ENCODE peak calls at places on chromosomes 6 and 20, in eight cellular contexts. One of them, this sample, is unnamed.

GRCh38 chr6:44697333-44697732 is 309.8 kb downstream of the CDC5L start:
- DNase-seq in OCI-LY7: no peak
- DNase-seq in AG04450: no peak
- DNase-seq in gastrocnemius medialis: peak; percentile 27
- DNase-seq in esophagus muscularis mucosa: no peak
- DNase-seq in GM12865: no peak
- DNase-seq in ovary: no peak
- DNase-seq in heart left ventricle: no peak
- DNase-seq in this sample: peak; percentile 25

GRCh38 chr6:15038013-15038791 is 207.7 kb upstream of the JARID2 start:
- DNase-seq in OCI-LY7: no peak
- DNase-seq in AG04450: no peak
- DNase-seq in gastrocnemius medialis: peak; percentile 34
- DNase-seq in esophagus muscularis mucosa: no peak
- DNase-seq in GM12865: no peak
- DNase-seq in ovary: no peak
- DNase-seq in heart left ventricle: no peak
- DNase-seq in this sample: no peak

GRCh38 chr6:168188974-168189678 is 110.1 kb upstream of the FRMD1 start:
- DNase-seq in OCI-LY7: no peak
- DNase-seq in AG04450: no peak
- DNase-seq in gastrocnemius medialis: no peak
- DNase-seq in esophagus muscularis mucosa: no peak
- DNase-seq in GM12865: no peak
- DNase-seq in ovary: no peak
- DNase-seq in heart left ventricle: peak; percentile 21
- DNase-seq in this sample: no peak

GRCh38 chr6:75149253-75149652 is 56.6 kb downstream of the COL12A1 start:
- DNase-seq in OCI-LY7: no peak
- DNase-seq in AG04450: no peak
- DNase-seq in gastrocnemius medialis: no peak
- DNase-seq in esophagus muscularis mucosa: no peak
- DNase-seq in GM12865: no peak
- DNase-seq in ovary: no peak
- DNase-seq in heart left ventricle: no peak
- DNase-seq in this sample: peak; percentile 79

GRCh38 chr6:113856011-113856551 is 1.1 kb upstream of the MARCKS start:
- DNase-seq in OCI-LY7: no peak
- DNase-seq in AG04450: no peak
- DNase-seq in gastrocnemius medialis: no peak
- DNase-seq in esophagus muscularis mucosa: no peak
- DNase-seq in GM12865: peak; percentile 58
- DNase-seq in ovary: peak; percentile 9
- DNase-seq in heart left ventricle: no peak
- DNase-seq in this sample: peak; percentile 76

GRCh38 chr20:46694484-46694883 is 5.2 kb upstream of the TP53RK start:
- DNase-seq in OCI-LY7: peak; percentile 61
- DNase-seq in AG04450: no peak
- DNase-seq in gastrocnemius medialis: no peak
- DNase-seq in esophagus muscularis mucosa: no peak
- DNase-seq in GM12865: peak; percentile 61
- DNase-seq in ovary: no peak
- DNase-seq in heart left ventricle: no peak
- DNase-seq in this sample: peak; percentile 81

GRCh38 chr20:58650181-58650775 is 805 bp upstream of the STX16 start:
- DNase-seq in OCI-LY7: no peak
- DNase-seq in AG04450: no peak
- DNase-seq in gastrocnemius medialis: no peak
- DNase-seq in esophagus muscularis mucosa: peak; percentile 85
- DNase-seq in GM12865: peak; percentile 45
- DNase-seq in ovary: peak; percentile 58
- DNase-seq in heart left ventricle: peak; percentile 69
- DNase-seq in this sample: no peak

GRCh38 chr6:108676555-108676954 is 115.8 kb downstream of the FOXO3 start:
- DNase-seq in OCI-LY7: no peak
- DNase-seq in AG04450: no peak
- DNase-seq in gastrocnemius medialis: no peak
- DNase-seq in esophagus muscularis mucosa: no peak
- DNase-seq in GM12865: no peak
- DNase-seq in ovary: no peak
- DNase-seq in heart left ventricle: no peak
- DNase-seq in this sample: no peak

GRCh38 chr6:13528777-13529343 is 41.5 kb upstream of the GFOD1 start:
- DNase-seq in OCI-LY7: peak; percentile 21
- DNase-seq in AG04450: no peak
- DNase-seq in gastrocnemius medialis: no peak
- DNase-seq in esophagus muscularis mucosa: no peak
- DNase-seq in GM12865: no peak
- DNase-seq in ovary: no peak
- DNase-seq in heart left ventricle: no peak
- DNase-seq in this sample: no peak

GRCh38 chr6:150876598-150876997 is 11.1 kb downstream of the MTHFD1L start:
- DNase-seq in OCI-LY7: no peak
- DNase-seq in AG04450: no peak
- DNase-seq in gastrocnemius medialis: peak; percentile 72
- DNase-seq in esophagus muscularis mucosa: no peak
- DNase-seq in GM12865: no peak
- DNase-seq in ovary: no peak
- DNase-seq in heart left ventricle: no peak
- DNase-seq in this sample: peak; percentile 34

GRCh38 chr6:53802582-53802981 is 7.8 kb downstream of the LRRC1 start:
- DNase-seq in OCI-LY7: no peak
- DNase-seq in AG04450: peak; percentile 20
- DNase-seq in gastrocnemius medialis: no peak
- DNase-seq in esophagus muscularis mucosa: no peak
- DNase-seq in GM12865: no peak
- DNase-seq in ovary: no peak
- DNase-seq in heart left ventricle: no peak
- DNase-seq in this sample: no peak
- H3K4me3 ChIP-seq in OCI-LY7: no peak overlapping the region
- H3K4me3 ChIP-seq in AG04450: no peak overlapping the region
- H3K4me3 ChIP-seq in gastrocnemius medialis: no peak overlapping the region
- H3K4me3 ChIP-seq in esophagus muscularis mucosa: no peak overlapping the region
- H3K4me3 ChIP-seq in GM12865: no peak overlapping the region
- H3K4me3 ChIP-seq in ovary: no peak overlapping the region
- H3K4me3 ChIP-seq in heart left ventricle: no peak overlapping the region
- H3K4me3 ChIP-seq in this sample: no peak overlapping the region

GRCh38 chr6:157381631-157382621 is 936 bp downstream of the ZDHHC14 start:
- DNase-seq in OCI-LY7: peak; percentile 41
- DNase-seq in AG04450: peak; percentile 10
- DNase-seq in gastrocnemius medialis: peak; percentile 51
- DNase-seq in esophagus muscularis mucosa: no peak
- DNase-seq in GM12865: peak; percentile 63
- DNase-seq in ovary: peak; percentile 52
- DNase-seq in heart left ventricle: peak; percentile 77
- DNase-seq in this sample: peak; percentile 61
- TF ChIP-seq CTCF in OCI-LY7: peak; percentile 15
- TF ChIP-seq CTCF in AG04450: peak; percentile 21
- TF ChIP-seq CTCF in gastrocnemius medialis: no peak
- TF ChIP-seq CTCF in esophagus muscularis mucosa: peak; percentile 10
- TF ChIP-seq CTCF in GM12865: peak; percentile 29
- TF ChIP-seq CTCF in ovary: no peak
- TF ChIP-seq CTCF in heart left ventricle: no peak
- TF ChIP-seq CTCF in this sample: no peak

GRCh38 chr6:134866563-134866962 is 83.3 kb downstream of the ALDH8A1 start:
- DNase-seq in OCI-LY7: peak; percentile 76
- DNase-seq in AG04450: no peak
- DNase-seq in gastrocnemius medialis: no peak
- DNase-seq in esophagus muscularis mucosa: no peak
- DNase-seq in GM12865: no peak
- DNase-seq in ovary: no peak
- DNase-seq in heart left ventricle: no peak
- DNase-seq in this sample: no peak

GRCh38 chr6:134868812-134869211 is 81.1 kb downstream of the ALDH8A1 start:
- DNase-seq in OCI-LY7: no peak
- DNase-seq in AG04450: no peak
- DNase-seq in gastrocnemius medialis: no peak
- DNase-seq in esophagus muscularis mucosa: no peak
- DNase-seq in GM12865: no peak
- DNase-seq in ovary: no peak
- DNase-seq in heart left ventricle: no peak
- DNase-seq in this sample: no peak

GRCh38 chr6:134873500-134874388 is 76.2 kb downstream of the ALDH8A1 start:
- DNase-seq in OCI-LY7: peak; percentile 34
- DNase-seq in AG04450: no peak
- DNase-seq in gastrocnemius medialis: no peak
- DNase-seq in esophagus muscularis mucosa: no peak
- DNase-seq in GM12865: peak; percentile 53
- DNase-seq in ovary: no peak
- DNase-seq in heart left ventricle: no peak
- DNase-seq in this sample: no peak

GRCh38 chr6:134875367-134875766 is 74.5 kb downstream of the ALDH8A1 start:
- DNase-seq in OCI-LY7: peak; percentile 78
- DNase-seq in AG04450: no peak
- DNase-seq in gastrocnemius medialis: no peak
- DNase-seq in esophagus muscularis mucosa: no peak
- DNase-seq in GM12865: peak; percentile 35
- DNase-seq in ovary: no peak
- DNase-seq in heart left ventricle: no peak
- DNase-seq in this sample: peak; percentile 38

DNA sequence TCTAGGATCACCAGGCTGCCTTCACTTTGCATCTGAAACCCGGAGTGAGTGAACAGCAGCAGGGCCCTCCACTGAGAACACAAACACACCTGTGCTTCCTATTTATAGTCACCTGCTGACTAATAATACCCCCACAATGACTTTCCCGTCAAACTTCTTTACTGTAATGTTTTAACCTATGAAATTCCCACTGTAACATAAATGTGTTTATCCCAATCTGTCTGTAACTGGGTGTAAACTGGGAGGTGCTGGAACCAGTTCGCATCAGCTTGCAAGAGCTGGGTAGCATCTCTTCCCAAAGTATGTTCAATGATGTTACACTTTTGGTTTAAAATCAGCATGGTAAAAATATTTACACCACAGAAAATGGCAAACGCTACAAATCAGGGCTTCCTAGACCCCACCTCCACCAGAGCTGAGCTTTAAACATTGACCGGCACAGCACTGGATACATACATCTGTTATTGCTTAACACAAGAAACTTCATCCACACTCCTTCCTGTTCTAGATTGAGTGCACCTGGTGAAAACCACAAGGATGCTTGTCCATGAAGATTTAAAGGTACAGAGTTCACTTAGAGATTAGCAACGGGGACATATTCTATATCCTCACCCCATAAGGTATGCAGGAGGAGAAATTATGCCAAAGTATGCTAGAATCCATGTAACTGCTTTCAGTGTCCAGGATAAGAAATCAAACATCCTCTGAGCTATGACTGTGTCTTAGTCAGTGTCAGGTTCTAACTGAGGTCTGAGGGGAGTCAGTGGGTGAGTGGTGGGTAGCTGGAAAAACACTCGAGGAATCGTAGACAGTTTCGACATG is 79.0 kb downstream of the ALDH8A1 start:
- DNase-seq in OCI-LY7: peak; percentile 94
- DNase-seq in AG04450: peak; percentile 65
- DNase-seq in gastrocnemius medialis: no peak
- DNase-seq in esophagus muscularis mucosa: no peak
- DNase-seq in GM12865: peak; percentile 91
- DNase-seq in ovary: no peak
- DNase-seq in heart left ventricle: no peak
- DNase-seq in this sample: peak; percentile 70
- H3K4me3 ChIP-seq in OCI-LY7: peak overlapping the region; percentile 60
- H3K4me3 ChIP-seq in AG04450: no peak overlapping the region
- H3K4me3 ChIP-seq in gastrocnemius medialis: no peak overlapping the region
- H3K4me3 ChIP-seq in esophagus muscularis mucosa: no peak overlapping the region
- H3K4me3 ChIP-seq in GM12865: peak overlapping the region; percentile 41
- H3K4me3 ChIP-seq in ovary: no peak overlapping the region
- H3K4me3 ChIP-seq in heart left ventricle: no peak overlapping the region
- H3K4me3 ChIP-seq in this sample: no peak overlapping the region

GRCh38 chr20:63955281-63955845 is 853 bp downstream of the UCKL1 start:
- DNase-seq in OCI-LY7: peak; percentile 34
- DNase-seq in AG04450: no peak
- DNase-seq in gastrocnemius medialis: peak; percentile 45
- DNase-seq in esophagus muscularis mucosa: no peak
- DNase-seq in GM12865: peak; percentile 50
- DNase-seq in ovary: no peak
- DNase-seq in heart left ventricle: peak; percentile 78
- DNase-seq in this sample: no peak
- TF ChIP-seq CTCF in OCI-LY7: peak; percentile 52
- TF ChIP-seq CTCF in AG04450: peak; percentile 21
- TF ChIP-seq CTCF in gastrocnemius medialis: peak; percentile 46
- TF ChIP-seq CTCF in esophagus muscularis mucosa: peak; percentile 47
- TF ChIP-seq CTCF in GM12865: peak; percentile 18
- TF ChIP-seq CTCF in ovary: no peak
- TF ChIP-seq CTCF in heart left ventricle: peak; percentile 44
- TF ChIP-seq CTCF in this sample: no peak

GRCh38 chr20:64082821-64083379 is 1.3 kb downstream of the LKAAEAR1 start:
- DNase-seq in OCI-LY7: no peak
- DNase-seq in AG04450: no peak
- DNase-seq in gastrocnemius medialis: no peak
- DNase-seq in esophagus muscularis mucosa: no peak
- DNase-seq in GM12865: no peak
- DNase-seq in ovary: no peak
- DNase-seq in heart left ventricle: no peak
- DNase-seq in this sample: no peak
- H3K4me3 ChIP-seq in OCI-LY7: peak overlapping the region; percentile 45
- H3K4me3 ChIP-seq in AG04450: no peak overlapping the region
- H3K4me3 ChIP-seq in gastrocnemius medialis: peak overlapping the region; percentile 24
- H3K4me3 ChIP-seq in esophagus muscularis mucosa: peak overlapping the region; percentile 58
- H3K4me3 ChIP-seq in GM12865: no peak overlapping the region
- H3K4me3 ChIP-seq in ovary: no peak overlapping the region
- H3K4me3 ChIP-seq in heart left ventricle: peak overlapping the region; percentile 59
- H3K4me3 ChIP-seq in this sample: no peak overlapping the region

This sample was measured in choroid plexus epithelial cell.